ENCODE peak calls at places on chromosomes 7 and 10, in four cellular contexts. S is HCT116, N is A549, X is GM12878. T is an unnamed sample.

GRCh38 chr10:30639946-30640786 is 10.6 kb upstream of the LYZL2 start:
- DNase-seq in S (peak), N (peak), X (no peak), T (peak)

GRCh38 chr10:92886334-92886961 is 38.1 kb downstream of the EXOC6 start:
- DNase-seq in X (no peak), S (no peak), N (peak), T (no peak)

GRCh38 chr10:79063071-79063491 is 5.7 kb upstream of the ZMIZ1 start:
- DNase-seq in N (no peak), S (no peak), X (no peak), T (no peak)

GRCh38 chr10:103630156-103630555 is 136.7 kb downstream of the NEURL1 start:
- DNase-seq in N (no peak), S (no peak), X (no peak), T (no peak)

GRCh38 chr10:75632750-75633462 is 201.5 kb downstream of the LRMDA start:
- DNase-seq in S (no peak), N (no peak), X (no peak), T (no peak)

GRCh38 chr7:25098096-25099046 is 26.7 kb downstream of the CYCS start:
- DNase-seq in N (peak), S (peak), X (no peak), T (peak)

GRCh38 chr10:43197834-43198681 is 59.8 kb downstream of the CSGALNACT2 start:
- DNase-seq in S (no peak), X (no peak), N (peak), T (peak)

GRCh38 chr7:53326634-53327033 is 291.2 kb downstream of the POM121L12 start:
- DNase-seq in S (no peak), N (no peak), X (no peak), T (no peak)

GRCh38 chr10:130878131-130878530 is 433.4 kb downstream of the TCERG1L start:
- DNase-seq in S (no peak), X (no peak), N (no peak), T (no peak)

GRCh38 chr10:69630651-69631400 is 779 bp downstream of the FAM241B start:
- DNase-seq in N (no peak), S (no peak), X (no peak), T (no peak)

GRCh38 chr7:108062250-108063014 is 59.5 kb upstream of the LAMB1 start:
- DNase-seq in X (no peak), S (no peak), N (no peak), T (no peak)

GRCh38 chr7:45239486-45239885 is 81.9 kb downstream of the RAMP3 start:
- DNase-seq in N (peak), X (no peak), S (no peak), T (no peak)

GRCh38 chr10:90919683-90920574 is 958 bp downstream of the ANKRD1 start:
- DNase-seq in S (no peak), X (no peak), N (no peak), T (no peak)

GRCh38 chr10:36381748-36382147 is 739.7 kb upstream of the FZD8 start:
- DNase-seq in N (no peak), X (no peak), S (no peak), T (no peak)

GRCh38 chr7:40698214-40698920 is 563.6 kb downstream of the SUGCT start:
- DNase-seq in S (no peak), X (no peak), N (no peak), T (no peak)

GRCh38 chr10:69500864-69501468 is 49.7 kb downstream of the TSPAN15 start:
- DNase-seq in S (no peak), X (no peak), N (no peak), T (no peak)

GRCh38 chr10:129967579-129968019 is 3.5 kb upstream of the EBF3 start:
- DNase-seq in S (no peak), X (no peak), N (no peak), T (peak)

GRCh38 chr7:17506090-17506489 is 207.6 kb downstream of the AHR start:
- DNase-seq in N (peak), S (no peak), X (peak), T (no peak)

GRCh38 chr7:849781-850180 is 17.5 kb downstream of the SUN1 start:
- DNase-seq in N (no peak), X (no peak), S (no peak), T (no peak)

GRCh38 chr7:17367502-17367901 is 69.0 kb downstream of the AHR start:
- DNase-seq in N (no peak), S (no peak), X (no peak), T (no peak)

GRCh38 chr10:72340510-72340895 is 14.2 kb downstream of the DNAJB12 start:
- DNase-seq in N (peak), X (no peak), S (no peak), T (peak)

GRCh38 chr10:1043532-1043995 is 5.4 kb downstream of the IDI1 start:
- DNase-seq in X (peak), S (no peak), N (no peak), T (no peak)

GRCh38 chr7:22351329-22351692 is 5.6 kb downstream of the RAPGEF5 start:
- DNase-seq in N (no peak), S (no peak), X (peak), T (no peak)

GRCh38 chr10:61163403-61163802 is 219.4 kb upstream of the RHOBTB1 start:
- DNase-seq in X (no peak), N (no peak), S (no peak), T (no peak)

GRCh38 chr7:5354460-5355279 is 69.0 kb downstream of the TNRC18 start:
- DNase-seq in N (no peak), S (no peak), X (no peak), T (peak)

DNA sequence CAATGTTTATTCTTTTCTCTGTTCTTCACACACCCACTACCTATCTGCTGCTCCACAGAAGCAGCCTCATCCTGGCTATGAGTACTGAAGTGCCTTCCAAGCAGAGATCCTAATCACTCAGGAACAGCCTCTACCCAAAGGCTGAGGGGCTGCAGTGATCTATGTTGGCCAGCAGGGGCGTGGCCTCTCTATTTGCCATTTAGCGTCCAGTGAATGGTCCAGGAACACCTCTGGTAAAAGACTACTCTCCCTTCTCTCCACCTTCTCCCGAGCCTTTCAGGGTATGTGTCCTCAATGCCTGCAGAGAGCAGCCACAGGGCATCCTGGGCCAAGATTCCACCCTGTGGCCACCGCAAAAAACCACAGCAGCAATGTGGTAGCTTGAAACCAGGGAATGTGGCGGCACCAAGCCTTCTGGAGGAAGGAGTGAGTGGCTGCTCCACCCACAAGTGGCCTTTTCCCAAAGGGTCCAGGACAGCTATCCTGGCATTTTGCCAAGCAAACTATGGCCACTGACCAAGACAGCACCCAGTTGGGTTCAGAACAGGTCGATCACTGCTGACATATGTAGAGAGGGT is 70.9 kb downstream of the SYPL1 start:
- DNase-seq in X (no peak), N (peak), S (peak), T (peak)
- TF ChIP-seq MAX in X (no peak), N (no peak), S (no peak), T (no peak)

GRCh38 chr10:70753026-70753663 is 32.0 kb downstream of the TBATA start:
- DNase-seq in N (no peak), X (no peak), S (no peak), T (no peak)
- TF ChIP-seq REST in N (no peak), X (no peak), S (no peak), T (peak)

GRCh38 chr7:19139706-19140327 is 5.4 kb downstream of the FERD3L start:
- DNase-seq in N (no peak), X (no peak), S (no peak), T (no peak)
- TF ChIP-seq MAX in N (no peak), X (no peak), S (no peak), T (no peak)

GRCh38 chr10:121870413-121870812 is 57.4 kb downstream of the ATE1 start:
- DNase-seq in N (no peak), S (no peak), X (no peak), T (no peak)
- TF ChIP-seq REST in N (no peak), S (no peak), X (no peak), T (no peak)

DNA sequence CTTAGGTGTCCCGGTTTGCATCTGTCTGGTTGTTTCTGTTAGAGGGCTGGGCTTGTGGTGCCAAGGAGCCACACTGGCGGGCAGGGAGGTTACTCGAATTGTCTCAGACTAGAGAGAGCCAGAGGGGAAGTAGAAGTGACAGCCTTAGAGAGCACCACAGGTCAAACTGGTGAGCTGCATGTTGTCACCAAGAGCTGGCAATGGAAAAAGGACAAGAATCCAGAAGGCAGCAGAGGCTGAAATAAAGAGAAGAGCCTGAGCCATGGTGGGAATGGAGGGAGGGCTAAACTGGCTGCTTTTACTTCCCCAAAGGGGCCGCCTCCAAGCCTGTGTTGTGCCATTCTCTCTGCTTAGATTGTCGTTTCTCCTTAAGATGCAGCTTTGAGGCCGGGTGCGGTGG is 31.1 kb upstream of the RHBDD2 start:
- DNase-seq in X (no peak), S (no peak), N (no peak), T (no peak)
- TF ChIP-seq MAX in X (no peak), S (no peak), N (no peak), T (no peak)

GRCh38 chr7:148620749-148621372 is 30.3 kb downstream of the C7orf33 start:
- DNase-seq in S (peak), N (peak), X (no peak), T (no peak)
- TF ChIP-seq REST in S (no peak), N (no peak), X (no peak), T (no peak)

DNA sequence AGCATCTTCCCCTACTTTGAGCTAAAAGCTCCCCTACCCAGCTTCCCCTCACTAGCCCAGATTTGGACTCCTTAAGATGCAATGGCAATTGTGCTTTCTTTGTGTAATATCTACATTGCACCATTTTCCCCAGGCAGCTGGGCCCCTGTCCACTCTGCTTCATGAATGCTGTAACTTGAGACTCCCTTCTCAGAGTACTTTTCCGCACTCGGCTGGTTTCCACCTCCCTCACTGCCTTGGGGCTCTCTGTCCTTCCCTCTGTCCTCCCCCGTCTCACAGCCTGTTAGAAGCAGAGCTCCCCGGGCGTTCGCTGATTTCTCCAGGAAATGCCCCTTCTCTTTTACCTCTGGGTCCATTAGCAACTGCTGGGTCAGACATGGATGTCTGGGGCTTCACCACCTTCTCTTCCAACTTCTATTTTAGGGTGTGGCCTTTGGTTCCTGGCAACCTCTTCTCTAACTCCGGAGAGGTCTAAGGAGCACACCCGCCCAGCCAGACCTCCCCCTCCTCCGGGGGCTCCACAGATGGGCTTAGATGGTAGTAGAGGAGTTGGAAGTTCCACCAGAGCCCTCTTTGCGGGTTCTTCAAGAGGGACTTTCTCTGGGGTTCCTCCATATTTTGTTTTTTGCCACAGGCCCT is 2.9 kb upstream of the TMEM72 start:
- DNase-seq in N (no peak), X (no peak), S (no peak), T (no peak)
- TF ChIP-seq MAX in N (no peak), X (no peak), S (no peak), T (no peak)

T was measured in SK-N-SH.